ENCODE peak calls at places on chromosomes 2 and 18, in four cellular contexts. Y is cardiac muscle cell, W is endodermal cell, E is IMR-90. F is an unnamed sample.

GRCh38 chr2:138294451-138294850 is 207.1 kb upstream of the SPOPL start:
- DNase-seq in Y (no peak), W (no peak), E (no peak), F (no peak)

GRCh38 chr2:66111706-66112105 is 323.2 kb upstream of the MEIS1 start:
- DNase-seq in Y (no peak), W (no peak), E (no peak), F (no peak)

GRCh38 chr18:60684843-60685513 is 312.4 kb upstream of the MC4R start:
- DNase-seq in Y (peak; percentile 26), W (no peak), E (peak; percentile 17), F (no peak)

GRCh38 chr18:11849845-11850747 is 1.1 kb upstream of the CHMP1B start:
- DNase-seq in Y (peak; percentile 12), W (peak; percentile 69), E (peak; percentile 96), F (peak; percentile 35)

GRCh38 chr2:128738446-128739110 is 419.9 kb upstream of the HS6ST1 start:
- DNase-seq in Y (no peak), W (no peak), E (no peak), F (no peak)

GRCh38 chr2:230244211-230244610 is 18.7 kb downstream of the SP140 start:
- DNase-seq in Y (no peak), W (no peak), E (no peak), F (no peak)

GRCh38 chr2:70069049-70069448 is 18.2 kb upstream of the PCBP1 start:
- DNase-seq in Y (no peak), W (no peak), E (peak; percentile 6), F (no peak)

GRCh38 chr2:99488587-99488998 is 1.2 kb downstream of the REV1 start:
- DNase-seq in Y (no peak), W (no peak), E (peak; percentile 39), F (no peak)

GRCh38 chr18:658947-659533 is 1.6 kb downstream of the TYMS start:
- DNase-seq in Y (no peak), W (no peak), E (no peak), F (no peak)

GRCh38 chr2:98385050-98385699 is 38.9 kb downstream of the CNGA3 start:
- DNase-seq in Y (peak; percentile 85), W (peak; percentile 94), E (peak; percentile 71), F (peak; percentile 83)

GRCh38 chr18:21735452-21736015 is 5.1 kb upstream of the MIB1 start:
- DNase-seq in Y (no peak), W (peak; percentile 85), E (peak; percentile 73), F (no peak)

GRCh38 chr2:236180831-236181453 is 12.8 kb upstream of the GBX2 start:
- DNase-seq in Y (peak; percentile 78), W (peak; percentile 88), E (peak; percentile 65), F (peak; percentile 69)

GRCh38 chr2:152336854-152337510 is 2.0 kb downstream of the FMNL2 start:
- DNase-seq in Y (peak; percentile 17), W (peak; percentile 78), E (peak; percentile 53), F (peak; percentile 21)

GRCh38 chr2:127599211-127599610 is 46.7 kb upstream of the GPR17 start:
- DNase-seq in Y (no peak), W (no peak), E (peak; percentile 14), F (no peak)

GRCh38 chr2:29629495-29629894 is 291.9 kb downstream of the ALK start:
- DNase-seq in Y (no peak), W (no peak), E (no peak), F (peak; percentile 30)

GRCh38 chr18:79523738-79524180 is 128.0 kb downstream of the NFATC1 start:
- DNase-seq in Y (no peak), W (no peak), E (no peak), F (no peak)

GRCh38 chr2:10599921-10600320 is 89.9 kb downstream of the NOL10 start:
- DNase-seq in Y (no peak), W (no peak), E (no peak), F (no peak)

GRCh38 chr18:32271649-32272324 is 81.9 kb downstream of the MEP1B start:
- DNase-seq in Y (peak; percentile 56), W (peak; percentile 61), E (peak; percentile 55), F (peak; percentile 14)

GRCh38 chr2:162060522-162060921 is 13.5 kb downstream of the DPP4 start:
- DNase-seq in Y (no peak), W (no peak), E (no peak), F (no peak)

GRCh38 chr2:115369380-115369779 is 926.9 kb downstream of the DPP10 start:
- DNase-seq in Y (no peak), W (no peak), E (no peak), F (no peak)

GRCh38 chr2:61978522-61978921 is 73.0 kb downstream of the COMMD1 start:
- DNase-seq in Y (peak; percentile 45), W (no peak), E (no peak), F (no peak)

GRCh38 chr2:68103026-68103425 is 40.2 kb upstream of the C1D start:
- DNase-seq in Y (no peak), W (no peak), E (no peak), F (no peak)

GRCh38 chr2:241445426-241445825 is 63.0 kb downstream of the STK25 start:
- DNase-seq in Y (no peak), W (no peak), E (no peak), F (no peak)

DNA sequence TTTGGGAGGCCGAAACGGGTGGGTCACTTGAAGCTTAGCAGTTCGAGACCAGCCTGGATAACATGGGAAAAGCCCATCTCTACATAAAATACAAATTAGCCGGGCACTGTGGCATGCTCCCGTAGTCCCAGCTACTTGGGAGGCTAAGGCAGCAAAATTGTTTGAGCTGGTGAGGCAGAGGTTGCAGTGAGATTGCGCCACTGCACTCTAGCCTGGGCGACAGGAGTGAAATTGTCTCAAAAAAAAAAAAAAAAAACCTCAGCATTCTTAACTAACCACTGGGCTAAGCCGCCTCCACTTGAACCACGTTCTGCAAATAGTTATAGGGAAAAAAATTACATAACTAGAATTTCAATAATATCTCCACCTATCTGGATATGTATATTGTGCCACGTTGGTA is 2.3 kb downstream of the FOXI3 start:
- DNase-seq in Y (no peak), W (no peak), E (no peak), F (no peak)
- H3K4me3 ChIP-seq in Y (no peak overlapping the region), W (no peak overlapping the region), E (no peak overlapping the region), F (no peak overlapping the region)

GRCh38 chr2:177671662-177672061 is 279.1 kb downstream of the AGPS start:
- DNase-seq in Y (no peak), W (no peak), E (no peak), F (no peak)
- H3K4me3 ChIP-seq in Y (no peak overlapping the region), W (no peak overlapping the region), E (no peak overlapping the region), F (no peak overlapping the region)

DNA sequence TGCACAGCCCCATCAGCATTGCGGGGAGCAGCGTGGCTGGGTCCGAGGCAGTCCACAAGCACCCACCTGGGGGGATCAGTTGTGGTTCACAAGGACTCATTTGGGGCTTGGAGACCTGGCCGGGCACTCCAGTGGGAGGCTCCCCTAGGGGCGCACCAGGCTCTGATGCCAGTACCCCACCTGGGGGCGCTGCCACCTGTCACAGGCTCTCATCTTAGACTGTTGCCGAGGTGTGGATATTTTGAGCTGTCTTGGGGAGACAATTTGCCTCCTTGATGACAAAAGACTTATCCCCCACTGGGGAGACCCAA is 3.0 kb downstream of the ADRA2B start:
- DNase-seq in Y (no peak), W (peak; percentile 76), E (no peak), F (no peak)
- H3K4me3 ChIP-seq in Y (no peak overlapping the region), W (no peak overlapping the region), E (no peak overlapping the region), F (no peak overlapping the region)

GRCh38 chr2:172093416-172094318 is 8.4 kb downstream of the DLX1 start:
- DNase-seq in Y (no peak), W (no peak), E (no peak), F (no peak)
- H3K4me3 ChIP-seq in Y (no peak overlapping the region), W (no peak overlapping the region), E (peak overlapping the region; percentile 58), F (no peak overlapping the region)

GRCh38 chr2:150403457-150403856 is 84.0 kb downstream of the RND3 start:
- DNase-seq in Y (peak; percentile 33), W (no peak), E (no peak), F (no peak)
- H3K4me3 ChIP-seq in Y (no peak overlapping the region), W (no peak overlapping the region), E (peak overlapping the region; percentile 51), F (no peak overlapping the region)

DNA sequence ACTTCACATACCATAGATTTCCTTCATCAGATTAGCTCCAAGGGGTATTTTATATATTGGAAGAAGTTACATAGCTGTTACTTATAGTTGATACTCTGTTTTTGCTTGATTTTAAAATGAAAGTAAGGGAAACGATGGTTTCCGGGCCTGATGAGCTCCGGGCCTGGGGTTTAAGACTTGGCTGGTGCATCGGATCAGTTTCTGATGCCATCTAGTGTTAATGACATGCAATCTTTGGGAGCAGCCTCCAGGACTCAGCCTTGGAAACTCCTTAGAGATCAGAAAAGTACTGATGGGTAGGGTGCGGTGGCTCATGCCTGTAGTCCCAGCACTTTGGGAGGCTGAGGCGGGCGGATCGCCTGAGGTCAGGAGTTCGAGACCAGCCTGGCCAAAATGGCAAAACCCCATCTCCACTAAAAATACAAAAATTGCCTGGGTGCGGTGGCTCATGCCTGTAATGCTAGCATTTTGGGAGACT is 47.1 kb upstream of the CNOT11 start:
- DNase-seq in Y (peak; percentile 70), W (peak; percentile 73), E (peak; percentile 80), F (peak; percentile 65)
- H3K4me3 ChIP-seq in Y (no peak overlapping the region), W (no peak overlapping the region), E (no peak overlapping the region), F (peak overlapping the region; percentile 33)

DNA sequence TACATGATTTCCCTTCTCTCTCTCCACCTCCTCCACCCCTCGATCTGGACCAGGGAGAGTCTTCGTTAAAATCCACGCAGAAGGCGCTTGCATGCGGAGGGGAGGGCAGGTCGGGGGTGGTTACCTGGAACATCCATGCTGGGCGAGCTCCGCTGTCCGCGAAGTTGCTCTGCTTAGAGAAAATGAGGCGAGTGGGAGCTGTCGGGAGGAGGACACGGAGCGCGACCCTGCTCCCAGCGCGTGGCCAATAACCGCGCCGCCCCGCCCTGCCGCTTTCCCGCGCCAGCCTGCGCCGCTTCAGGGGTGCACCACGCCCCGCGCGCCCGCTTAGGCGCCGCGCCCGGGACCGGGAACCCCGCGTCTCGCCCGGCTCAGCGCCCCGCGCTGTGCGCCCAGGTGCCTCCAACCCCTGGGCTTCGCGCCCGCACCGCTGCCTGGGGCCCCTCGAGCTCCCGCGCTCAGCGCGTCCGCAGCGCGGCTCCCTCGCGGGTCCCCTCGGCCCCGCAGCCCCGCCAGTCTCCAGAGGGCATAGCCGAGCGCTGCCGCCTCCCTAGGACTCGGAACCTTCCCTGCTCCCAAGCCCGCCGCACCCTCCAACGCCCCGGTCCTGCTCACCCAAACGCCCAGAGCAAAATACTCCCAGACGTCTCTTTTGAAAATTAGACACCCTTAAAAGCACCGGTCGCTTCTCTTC is 633 bp downstream of the CBLN2 start:
- DNase-seq in Y (peak; percentile 42), W (peak; percentile 69), E (no peak), F (peak; percentile 12)
- H3K4me3 ChIP-seq in Y (peak overlapping the region; percentile 42), W (peak overlapping the region; percentile 49), E (no peak overlapping the region), F (peak overlapping the region; percentile 49)

DNA sequence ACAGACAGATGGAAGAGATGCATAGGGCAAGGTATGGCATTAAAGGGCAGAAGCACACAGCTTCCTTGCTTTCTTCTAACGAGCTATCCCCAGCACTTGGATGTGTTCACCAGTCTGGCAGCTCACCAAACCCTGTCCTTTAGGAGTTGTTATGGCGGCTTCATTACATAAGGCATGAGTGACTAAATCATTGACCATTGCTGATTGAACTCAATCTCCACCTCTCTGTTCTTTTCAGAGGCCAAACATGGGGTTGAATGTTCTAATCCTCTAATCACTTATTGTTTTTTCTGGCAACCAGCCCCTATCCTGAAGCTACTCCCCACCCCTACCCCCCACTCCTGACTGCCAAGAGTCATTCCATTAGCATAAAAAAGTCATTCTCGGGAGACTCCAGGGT is 301.8 kb downstream of the XIRP2 start:
- DNase-seq in Y (no peak), W (no peak), E (no peak), F (no peak)
- H3K4me3 ChIP-seq in Y (no peak overlapping the region), W (no peak overlapping the region), E (no peak overlapping the region), F (no peak overlapping the region)

GRCh38 chr2:80322958-80323357 is 18.4 kb upstream of the LRRTM1 start:
- DNase-seq in Y (no peak), W (peak; percentile 49), E (no peak), F (no peak)
- H3K4me3 ChIP-seq in Y (no peak overlapping the region), W (no peak overlapping the region), E (no peak overlapping the region), F (no peak overlapping the region)